ENCODE peak calls at places on chromosomes 11 and 22, in five cellular contexts. X is bronchial epithelial cell; K is CD4-positive, alpha-beta T cell; A is HepG2; O is choroid plexus epithelial cell. J is an unnamed sample.

GRCh38 chr11:66493124-66493523 is 12.9 kb downstream of the DPP3 start:
- DNase-seq in K (no peak), A (no peak), X (no peak), O (no peak), J (no peak)

GRCh38 chr11:86523738-86524602 is 148.4 kb downstream of the ME3 start:
- DNase-seq in K (no peak), A (peak), O (peak), X (peak), J (peak)

GRCh38 chr22:16818538-16818937 is 6.7 kb downstream of the XKR3 start:
- DNase-seq in X (no peak), K (no peak), A (no peak), O (no peak), J (no peak)

GRCh38 chr11:85595285-85595884 is 31.8 kb downstream of the DLG2 start:
- DNase-seq in A (peak), X (peak), O (peak), K (no peak), J (peak)

GRCh38 chr11:911031-911889 is 650 bp upstream of the CHID1 start:
- DNase-seq in X (peak), A (no peak), O (peak), K (peak), J (peak)

GRCh38 chr22:26428515-26429457 is at the start of gene ASPHD2:
- DNase-seq in O (peak), K (peak), X (peak), A (no peak), J (peak)

GRCh38 chr11:60785136-60785535 is at the start of gene MS4A10:
- DNase-seq in A (no peak), O (no peak), K (no peak), X (no peak), J (no peak)

GRCh38 chr22:36929621-36930020 is 16.2 kb downstream of the CSF2RB start:
- DNase-seq in O (no peak), K (no peak), X (no peak), A (no peak), J (no peak)

GRCh38 chr22:30968015-30968923 is at the start of gene MORC2:
- DNase-seq in O (peak), K (no peak), X (peak), A (peak), J (no peak)

GRCh38 chr11:17991799-17992433 is 20.9 kb downstream of the SERGEF start:
- DNase-seq in O (peak), K (peak), X (peak), A (peak), J (peak)

GRCh38 chr11:70505331-70505731 is 107.0 kb downstream of the CTTN start:
- DNase-seq in X (no peak), O (no peak), K (no peak), A (no peak), J (no peak)

GRCh38 chr11:118998822-118999221 is 884 bp downstream of the CENATAC start:
- DNase-seq in X (peak), K (no peak), A (peak), O (peak), J (peak)

GRCh38 chr11:118996926-118997626 is 862 bp upstream of the CENATAC start:
- DNase-seq in A (peak), O (no peak), X (no peak), K (no peak), J (no peak)

GRCh38 chr11:118998388-118998717 is 415 bp downstream of the CENATAC start:
- DNase-seq in K (no peak), A (no peak), X (peak), O (no peak), J (no peak)

GRCh38 chr11:119000906-119001305 is 3.0 kb downstream of the CENATAC start:
- DNase-seq in A (no peak), X (peak), K (no peak), O (no peak), J (no peak)

DNA sequence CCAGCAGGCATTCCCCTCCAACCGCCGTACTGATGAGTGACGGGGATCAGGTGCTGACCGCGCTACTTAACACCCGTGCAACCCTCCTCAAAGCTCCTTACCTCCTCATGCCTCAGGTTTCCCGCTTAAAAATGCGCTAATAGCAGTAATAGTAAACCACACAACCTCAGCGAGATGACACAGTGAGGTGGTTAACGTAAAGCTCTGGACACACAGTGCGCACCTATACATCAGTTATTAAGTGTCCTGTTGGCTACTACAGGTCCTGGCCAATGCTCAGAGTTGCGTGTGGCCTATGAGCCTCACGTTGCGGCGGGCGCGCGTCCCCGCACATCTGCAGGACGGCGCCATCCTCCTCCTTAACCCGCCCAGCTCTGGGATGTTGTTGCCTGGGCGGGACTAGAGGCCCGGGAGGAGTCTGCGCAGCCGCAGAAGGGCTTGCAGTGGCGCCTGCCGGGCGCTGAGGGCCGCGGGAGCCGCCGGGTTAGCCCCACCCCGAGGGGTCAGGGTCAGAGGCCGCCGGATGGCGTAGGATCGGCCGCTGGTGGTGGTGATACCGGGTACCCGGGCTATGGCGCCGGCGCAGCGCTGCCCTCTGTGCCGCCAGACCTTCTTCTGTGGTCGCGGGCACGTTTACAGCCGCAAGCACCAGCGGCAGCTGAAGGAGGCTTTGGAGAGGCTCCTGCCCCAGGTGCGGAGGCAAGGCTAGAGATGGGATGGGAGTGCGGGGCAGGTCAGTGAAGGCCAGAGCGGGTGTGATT is at the start of gene CENATAC:
- DNase-seq in K (peak), X (peak), A (peak), O (peak), J (peak)
- TF ChIP-seq CTCF in K (no peak), X (peak), A (no peak), O (no peak), J (no peak)

DNA sequence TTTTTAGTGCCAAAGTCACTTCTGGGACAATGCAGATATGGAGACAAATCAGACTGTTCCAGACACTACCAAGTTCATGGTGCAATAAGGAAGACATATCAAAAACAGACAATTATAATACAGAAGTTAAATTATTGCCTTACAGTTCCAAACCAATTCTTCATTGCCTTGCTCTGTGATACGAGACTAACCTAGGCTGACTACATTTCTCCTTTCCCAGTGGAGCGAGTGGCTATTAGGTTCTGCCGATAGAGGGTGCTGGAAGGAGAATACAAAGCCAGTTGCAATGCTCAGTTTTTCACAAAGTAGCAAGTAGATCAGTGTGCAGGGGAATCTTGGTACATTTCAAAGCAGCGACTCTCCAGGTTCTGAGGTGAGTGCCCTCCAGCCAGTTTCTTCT is 67.8 kb downstream of the FAM168A start:
- DNase-seq in O (peak), K (no peak), X (no peak), A (no peak), J (peak)
- TF ChIP-seq CTCF in O (peak), K (no peak), X (peak), A (peak), J (peak)

GRCh38 chr11:31628111-31628510 is 118.5 kb downstream of the ELP4 start:
- DNase-seq in A (no peak), X (peak), K (no peak), O (no peak), J (no peak)
- TF ChIP-seq CTCF in A (no peak), X (no peak), K (no peak), O (no peak), J (no peak)

GRCh38 chr11:44949160-44950035 is 1.3 kb downstream of the TP53I11 start:
- DNase-seq in K (no peak), O (peak), A (no peak), X (no peak), J (no peak)
- TF ChIP-seq CTCF in K (peak), O (peak), A (peak), X (peak), J (no peak)

GRCh38 chr11:2215561-2216399 is 44.2 kb upstream of the TH start:
- DNase-seq in O (no peak), X (no peak), A (peak), K (no peak), J (no peak)
- TF ChIP-seq CTCF in O (no peak), X (no peak), A (peak), K (no peak), J (no peak)

GRCh38 chr22:47369431-47370015 is 607.1 kb downstream of the TBC1D22A start:
- DNase-seq in K (no peak), O (no peak), A (no peak), X (no peak), J (no peak)
- TF ChIP-seq CTCF in K (no peak), O (no peak), A (no peak), X (no peak), J (no peak)

DNA sequence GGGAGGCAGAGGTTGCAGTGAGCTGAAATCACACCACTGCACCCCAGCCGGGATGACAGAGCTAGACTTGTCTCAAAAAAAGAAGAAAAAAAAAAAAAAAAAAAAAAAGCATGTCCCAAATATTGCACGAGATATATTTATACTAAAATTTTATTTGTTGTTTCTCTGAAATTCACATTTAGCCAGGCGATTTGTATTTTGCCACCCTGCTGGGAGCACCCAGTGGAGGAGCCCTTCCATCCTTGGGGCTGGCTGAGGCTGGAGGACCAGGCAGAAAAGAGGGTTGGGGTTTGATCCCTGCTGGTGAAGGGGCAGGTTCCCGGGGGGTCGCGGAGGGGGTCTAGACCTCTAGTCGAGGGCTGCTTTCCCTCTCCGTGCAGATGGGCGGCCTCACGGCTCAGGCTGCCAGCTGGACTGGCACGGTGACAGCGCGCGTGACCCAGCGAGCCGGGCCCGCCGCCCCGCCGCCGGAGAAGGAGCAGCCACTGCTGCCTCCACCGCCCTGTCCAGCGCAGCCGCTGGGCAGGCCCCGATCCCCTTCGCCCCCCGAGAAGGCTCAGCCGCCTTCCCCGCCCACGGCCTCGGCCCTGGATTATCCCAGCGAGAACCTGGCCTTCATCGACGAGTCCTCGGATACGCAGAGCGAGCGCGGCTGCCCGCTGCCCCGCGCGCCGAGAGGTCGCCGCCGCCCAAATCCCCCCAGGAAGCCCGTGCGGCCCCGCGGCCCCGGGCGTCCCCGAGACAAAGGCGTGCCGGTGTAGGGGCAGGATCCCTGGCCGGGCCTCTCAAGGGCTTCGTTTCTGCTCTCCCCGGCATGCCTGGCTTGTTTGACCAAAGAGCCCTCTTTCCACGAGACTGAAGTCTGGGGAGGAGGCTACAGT is 952 bp upstream of the CATSPERZ start:
- DNase-seq in O (no peak), K (no peak), X (no peak), A (no peak), J (no peak)
- TF ChIP-seq CTCF in O (no peak), K (no peak), X (no peak), A (no peak), J (no peak)

GRCh38 chr22:19716041-19716828 is 1.9 kb downstream of the SEPTIN5 start:
- DNase-seq in A (no peak), X (no peak), O (no peak), K (no peak), J (no peak)

GRCh38 chr22:19715286-19715939 is 1.1 kb downstream of the SEPTIN5 start:
- DNase-seq in K (no peak), A (no peak), O (no peak), X (peak), J (no peak)

GRCh38 chr22:19713228-19713627 is 1.1 kb upstream of the SEPTIN5 start:
- DNase-seq in K (no peak), O (no peak), A (no peak), X (no peak), J (no peak)

GRCh38 chr22:19714320-19715252 is at the start of gene SEPTIN5:
- DNase-seq in A (no peak), X (no peak), K (no peak), O (no peak), J (no peak)

DNA sequence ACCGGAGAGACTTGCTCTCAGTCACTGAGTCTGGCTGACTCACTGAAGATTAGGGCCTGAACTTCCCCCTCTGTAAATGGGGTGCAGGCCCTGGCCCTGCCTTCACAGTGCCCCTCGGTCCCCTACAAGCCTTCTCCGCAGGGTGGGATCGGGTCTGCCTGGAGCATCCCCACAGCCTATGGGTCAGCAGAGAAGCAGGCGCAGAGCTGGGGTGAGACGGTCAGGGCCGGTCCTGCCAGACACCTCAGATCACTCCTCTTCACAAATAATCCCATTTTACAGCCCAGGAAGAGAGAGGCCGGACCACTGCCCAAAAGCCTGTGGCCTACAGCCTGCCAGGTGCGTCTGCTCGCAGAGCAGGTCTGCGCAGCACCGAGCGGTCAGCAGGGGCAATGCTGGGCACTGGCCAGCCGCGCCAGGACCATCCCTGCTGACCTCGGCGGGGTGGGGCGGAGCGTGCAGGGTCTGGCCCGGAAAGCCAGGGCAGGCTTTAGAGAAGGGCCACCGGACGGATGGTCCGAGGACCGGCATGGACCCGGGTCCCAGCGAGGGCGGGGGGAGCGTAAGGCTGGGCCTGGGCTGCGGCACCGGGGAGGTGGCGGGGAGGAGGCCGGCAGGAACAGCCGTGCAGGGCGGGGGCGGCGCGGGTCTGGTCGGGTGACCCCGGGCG is 518 bp upstream of the SEPTIN5 start:
- DNase-seq in K (no peak), X (no peak), O (no peak), A (no peak), J (no peak)
- TF ChIP-seq CTCF in K (no peak), X (no peak), O (no peak), A (no peak), J (no peak)